ENCODE peak calls at places on chromosomes 2 and 18, in eight cellular contexts. M, Y, G, D, Z, B, X and U are unnamed samples.

GRCh38 chr18:73768043-73768442 is 379.6 kb downstream of the FBXO15 start:
- DNase-seq in M (no peak), Y (no peak), G (no peak), D (no peak), Z (no peak), B (no peak), X (no peak), U (no peak)

GRCh38 chr2:237201461-237202287 is 116.0 kb downstream of the COPS8 start:
- DNase-seq in M (no peak), Y (peak; percentile 95), G (no peak), D (no peak), Z (no peak), B (no peak), X (peak; percentile 98), U (no peak)

GRCh38 chr18:8212893-8213805 is 396.1 kb upstream of the RAB12 start:
- DNase-seq in M (no peak), Y (peak; percentile 76), G (peak; percentile 48), D (no peak), Z (no peak), B (no peak), X (peak; percentile 35), U (no peak)

GRCh38 chr2:108223573-108223972 is 16.2 kb upstream of the SULT1C3 start:
- DNase-seq in M (no peak), Y (no peak), G (no peak), D (no peak), Z (no peak), B (no peak), X (no peak), U (no peak)

GRCh38 chr18:48781041-48781989 is 169.4 kb downstream of the SMAD7 start:
- DNase-seq in M (no peak), Y (no peak), G (no peak), D (peak; percentile 94), Z (peak; percentile 50), B (no peak), X (no peak), U (no peak)

GRCh38 chr2:73063909-73064875 is 7.3 kb downstream of the SFXN5 start:
- DNase-seq in M (no peak), Y (peak; percentile 90), G (peak; percentile 43), D (no peak), Z (no peak), B (no peak), X (peak; percentile 64), U (no peak)

GRCh38 chr2:11129598-11130449 is 25.4 kb upstream of the SLC66A3 start:
- DNase-seq in M (peak; percentile 72), Y (no peak), G (no peak), D (peak; percentile 82), Z (peak; percentile 82), B (peak; percentile 74), X (no peak), U (no peak)

GRCh38 chr2:143525006-143525405 is 395.8 kb downstream of the ARHGAP15 start:
- DNase-seq in M (no peak), Y (no peak), G (no peak), D (no peak), Z (no peak), B (no peak), X (peak; percentile 69), U (no peak)

GRCh38 chr2:203225423-203226039 is 13.3 kb upstream of the CYP20A1 start:
- DNase-seq in M (peak; percentile 5), Y (peak; percentile 15), G (no peak), D (no peak), Z (peak; percentile 42), B (no peak), X (peak; percentile 9), U (no peak)

GRCh38 chr2:36464006-36464721 is 108.6 kb downstream of the CRIM1 start:
- DNase-seq in M (no peak), Y (no peak), G (no peak), D (no peak), Z (no peak), B (no peak), X (no peak), U (no peak)

GRCh38 chr2:239175181-239175580 is 225.6 kb downstream of the HDAC4 start:
- DNase-seq in M (no peak), Y (no peak), G (no peak), D (no peak), Z (no peak), B (no peak), X (no peak), U (no peak)

GRCh38 chr2:121191191-121192170 is 93.5 kb downstream of the TFCP2L1 start:
- DNase-seq in M (no peak), Y (no peak), G (no peak), D (peak; percentile 34), Z (no peak), B (no peak), X (no peak), U (no peak)

GRCh38 chr18:26407721-26408601 is 140.4 kb downstream of the KCTD1 start:
- DNase-seq in M (no peak), Y (no peak), G (no peak), D (no peak), Z (no peak), B (no peak), X (no peak), U (no peak)

GRCh38 chr2:178536037-178536436 is 55.8 kb downstream of the PLEKHA3 start:
- DNase-seq in M (no peak), Y (no peak), G (no peak), D (no peak), Z (no peak), B (no peak), X (no peak), U (no peak)

GRCh38 chr2:73112913-73113633 is at the start of gene RAB11FIP5:
- DNase-seq in M (peak; percentile 78), Y (peak; percentile 79), G (peak; percentile 55), D (peak; percentile 82), Z (peak; percentile 87), B (peak; percentile 85), X (peak; percentile 82), U (no peak)

GRCh38 chr2:26670171-26670570 is 22.4 kb upstream of the KCNK3 start:
- DNase-seq in M (no peak), Y (peak; percentile 8), G (no peak), D (no peak), Z (no peak), B (no peak), X (no peak), U (no peak)

GRCh38 chr2:46298522-46299351 is 1.5 kb downstream of the EPAS1 start:
- DNase-seq in M (peak; percentile 19), Y (peak; percentile 26), G (no peak), D (peak; percentile 78), Z (peak; percentile 47), B (peak; percentile 74), X (peak; percentile 58), U (no peak)

GRCh38 chr18:37274988-37275590 is 290.5 kb downstream of the CELF4 start:
- DNase-seq in M (no peak), Y (no peak), G (no peak), D (no peak), Z (no peak), B (no peak), X (no peak), U (no peak)

GRCh38 chr18:76875390-76876330 is 53.3 kb downstream of the ZNF236 start:
- DNase-seq in M (peak; percentile 12), Y (peak; percentile 39), G (no peak), D (no peak), Z (peak; percentile 54), B (peak; percentile 60), X (peak; percentile 24), U (no peak)

GRCh38 chr2:33029459-33029858 is 82.7 kb downstream of the LTBP1 start:
- DNase-seq in M (no peak), Y (no peak), G (no peak), D (no peak), Z (no peak), B (no peak), X (no peak), U (no peak)

GRCh38 chr2:57882895-57883515 is 163.6 kb upstream of the VRK2 start:
- DNase-seq in M (no peak), Y (no peak), G (no peak), D (no peak), Z (no peak), B (no peak), X (peak; percentile 44), U (no peak)

GRCh38 chr2:19138264-19138825 is 220.1 kb downstream of the OSR1 start:
- DNase-seq in M (no peak), Y (no peak), G (no peak), D (no peak), Z (no peak), B (no peak), X (no peak), U (no peak)

GRCh38 chr2:221075203-221075602 is 496.9 kb downstream of the EPHA4 start:
- DNase-seq in M (no peak), Y (peak; percentile 70), G (peak; percentile 62), D (no peak), Z (no peak), B (no peak), X (peak; percentile 28), U (no peak)

GRCh38 chr18:939167-939566 is 34.5 kb downstream of the ADCYAP1 start:
- DNase-seq in M (no peak), Y (peak; percentile 49), G (no peak), D (no peak), Z (no peak), B (no peak), X (no peak), U (no peak)

GRCh38 chr2:96400049-96401000 is 64.8 kb downstream of the NCAPH start:
- DNase-seq in M (no peak), Y (no peak), G (no peak), D (no peak), Z (no peak), B (no peak), X (no peak), U (no peak)

GRCh38 chr2:238150686-238151085 is 8.1 kb upstream of the ERFE start:
- DNase-seq in M (no peak), Y (no peak), G (no peak), D (no peak), Z (no peak), B (no peak), X (no peak), U (no peak)

GRCh38 chr18:33584845-33585775 is 7.1 kb downstream of the ASXL3 start:
- DNase-seq in M (no peak), Y (no peak), G (no peak), D (no peak), Z (no peak), B (no peak), X (no peak), U (no peak)